ENCODE peak calls at places on chromosomes 16 and 17, in nine cellular contexts. X is HS-27A; R is T47D; U is neural progenitor cell; F is activated naive CD4-positive, alpha-beta T cell; N is AG09319; Q is cardiac muscle cell; A is C1 segment of cervical spinal cord; D is BJ. E is an unnamed sample.

GRCh38 chr16:1062895-1063294 is 9.7 kb upstream of the SSTR5 start:
- DNase-seq in X (no peak), R (no peak), U (no peak), F (no peak), N (no peak), Q (no peak), A (no peak), D (no peak), E (no peak)

GRCh38 chr17:30197416-30197815 is 38.1 kb downstream of the SLC6A4 start:
- DNase-seq in X (no peak), R (peak; percentile 9), U (no peak), F (no peak), N (no peak), Q (no peak), A (no peak), D (no peak), E (no peak)

GRCh38 chr16:2783581-2784375 is 3.6 kb downstream of the PRSS33 start:
- DNase-seq in X (no peak), R (no peak), U (no peak), F (no peak), N (no peak), Q (no peak), A (no peak), D (no peak), E (no peak)

GRCh38 chr17:6177941-6178694 is 107.9 kb downstream of the WSCD1 start:
- DNase-seq in X (no peak), R (no peak), U (no peak), F (no peak), N (no peak), Q (no peak), A (no peak), D (no peak), E (no peak)

GRCh38 chr16:47978491-47979490 is 177.0 kb downstream of the ABCC12 start:
- DNase-seq in X (no peak), R (no peak), U (peak; percentile 27), F (no peak), N (no peak), Q (no peak), A (no peak), D (no peak), E (no peak)

GRCh38 chr16:50847166-50847565 is 105.3 kb downstream of the CYLD start:
- DNase-seq in X (no peak), R (no peak), U (no peak), F (no peak), N (no peak), Q (no peak), A (no peak), D (no peak), E (no peak)

GRCh38 chr17:4678448-4679026 is 25.4 kb downstream of the PELP1 start:
- DNase-seq in X (peak; percentile 34), R (peak; percentile 44), U (no peak), F (no peak), N (peak; percentile 14), Q (peak; percentile 66), A (no peak), D (peak; percentile 70), E (no peak)

GRCh38 chr17:80984749-80985148 is 6.9 kb upstream of the CHMP6 start:
- DNase-seq in X (peak; percentile 61), R (no peak), U (peak; percentile 74), F (no peak), N (peak; percentile 70), Q (peak; percentile 94), A (no peak), D (peak; percentile 89), E (no peak)

GRCh38 chr17:42276609-42277341 is 584 bp upstream of the STAT5B start:
- DNase-seq in X (no peak), R (no peak), U (peak; percentile 58), F (no peak), N (peak; percentile 47), Q (peak; percentile 91), A (no peak), D (no peak), E (peak; percentile 45)

GRCh38 chr17:80105762-80106161 is 4.4 kb downstream of the GAA start:
- DNase-seq in X (no peak), R (no peak), U (no peak), F (no peak), N (no peak), Q (peak; percentile 27), A (no peak), D (no peak), E (no peak)

GRCh38 chr16:85206472-85207356 is 94.4 kb upstream of the CIBAR2 start:
- DNase-seq in X (no peak), R (no peak), U (peak; percentile 61), F (no peak), N (no peak), Q (peak; percentile 68), A (no peak), D (no peak), E (no peak)

GRCh38 chr17:18017958-18018357 is 21.0 kb downstream of the ATPAF2 start:
- DNase-seq in X (no peak), R (no peak), U (no peak), F (no peak), N (no peak), Q (peak; percentile 88), A (no peak), D (no peak), E (no peak)

GRCh38 chr17:47714773-47715396 is 18.2 kb upstream of the TBX21 start:
- DNase-seq in X (no peak), R (no peak), U (no peak), F (no peak), N (no peak), Q (no peak), A (no peak), D (no peak), E (no peak)

GRCh38 chr17:41308918-41309359 is at the start of gene KRTAP16-1:
- DNase-seq in X (no peak), R (no peak), U (no peak), F (peak; percentile 59), N (no peak), Q (no peak), A (no peak), D (no peak), E (no peak)

GRCh38 chr17:4209611-4210010 is 54.2 kb downstream of the ANKFY1 start:
- DNase-seq in X (no peak), R (no peak), U (no peak), F (no peak), N (no peak), Q (no peak), A (no peak), D (no peak), E (no peak)

GRCh38 chr16:29653436-29653835 is 9.6 kb upstream of the SPN start:
- DNase-seq in X (no peak), R (no peak), U (no peak), F (no peak), N (no peak), Q (no peak), A (no peak), D (no peak), E (no peak)

GRCh38 chr16:78127130-78127529 is 27.7 kb downstream of the WWOX start:
- DNase-seq in X (peak; percentile 3), R (peak; percentile 24), U (no peak), F (no peak), N (peak; percentile 50), Q (peak; percentile 43), A (no peak), D (peak; percentile 35), E (no peak)

GRCh38 chr16:81831722-81832126 is 52.6 kb downstream of the PLCG2 start:
- DNase-seq in X (no peak), R (no peak), U (no peak), F (no peak), N (no peak), Q (peak; percentile 18), A (no peak), D (no peak), E (no peak)

GRCh38 chr17:74452027-74452840 is 14.2 kb upstream of the CD300A start:
- DNase-seq in X (no peak), R (no peak), U (no peak), F (no peak), N (no peak), Q (no peak), A (no peak), D (no peak), E (no peak)

GRCh38 chr17:15091825-15092224 is 173.3 kb downstream of the PMP22 start:
- DNase-seq in X (no peak), R (peak; percentile 36), U (peak; percentile 37), F (no peak), N (no peak), Q (no peak), A (no peak), D (no peak), E (no peak)

E was measured in mesothelial cell of epicardium.